ENCODE peak calls at places on chromosomes 1 and 21, in nine cellular contexts. W is stimulated activated CD4-positive, alpha-beta T cell treated with anti-CD3 and anti-CD28 coated beads, Interleukin-2, amount 100 ng/mL, for 4 hours; T is mucosa of descending colon; C is GM23248; P is kidney epithelial cell; K is amniotic stem cell; V is astrocyte; O is Calu3; R is Right ventricle myocardium inferior. Y is an unnamed sample.

GRCh38 chr1:162003061-162003824 is 20.4 kb downstream of the OLFML2B start:
- DNase-seq in V (peak; percentile 99), K (peak; percentile 77), R (no peak), W (no peak), T (peak; percentile 15), O (no peak), P (peak; percentile 94), C (peak; percentile 95), Y (no peak)

GRCh38 chr1:228837817-228838716 is 102.8 kb downstream of the RHOU start:
- DNase-seq in V (peak; percentile 94), K (peak; percentile 36), P (peak; percentile 94), C (peak; percentile 78), W (no peak), R (no peak), T (peak; percentile 81), O (peak; percentile 87), Y (no peak)

GRCh38 chr1:154998818-154999650 is 3.6 kb upstream of the ZBTB7B start:
- DNase-seq in T (peak; percentile 75), C (peak; percentile 81), W (peak; percentile 58), K (peak; percentile 21), V (no peak), O (peak; percentile 72), R (peak; percentile 86), P (no peak), Y (peak; percentile 58)

GRCh38 chr1:119475866-119476439 is 31.1 kb upstream of the HSD3B1 start:
- DNase-seq in C (peak; percentile 47), W (no peak), R (no peak), P (peak; percentile 23), T (peak; percentile 79), K (no peak), O (peak; percentile 67), V (no peak), Y (no peak)

GRCh38 chr1:51623025-51623424 is 6.1 kb downstream of the OSBPL9 start:
- DNase-seq in O (no peak), P (no peak), C (no peak), V (no peak), K (no peak), W (no peak), R (no peak), T (no peak), Y (no peak)

GRCh38 chr1:170932236-170932635 is 3.1 kb upstream of the MROH9 start:
- DNase-seq in T (no peak), O (no peak), C (no peak), K (no peak), W (no peak), R (no peak), P (no peak), V (no peak), Y (no peak)

GRCh38 chr1:209363112-209363511 is 220.4 kb upstream of the CAMK1G start:
- DNase-seq in K (no peak), T (peak; percentile 4), O (no peak), R (no peak), V (no peak), W (no peak), P (no peak), C (no peak), Y (no peak)

GRCh38 chr1:8962812-8963669 is 17.4 kb downstream of the CA6 start:
- DNase-seq in V (no peak), K (no peak), T (peak; percentile 70), P (no peak), R (no peak), O (peak; percentile 58), C (peak; percentile 75), W (no peak), Y (no peak)

GRCh38 chr1:31099283-31100063 is 34.0 kb upstream of the PUM1 start:
- DNase-seq in T (no peak), O (peak; percentile 55), V (no peak), P (no peak), R (no peak), K (no peak), C (no peak), W (no peak), Y (no peak)

GRCh38 chr1:228472655-228473054 is 14.5 kb upstream of the RNF187 start:
- DNase-seq in C (peak; percentile 39), K (no peak), R (no peak), O (no peak), W (no peak), V (peak; percentile 23), T (no peak), P (no peak), Y (no peak)

GRCh38 chr1:118077331-118078055 is 107.5 kb downstream of the SPAG17 start:
- DNase-seq in W (no peak), T (peak; percentile 44), P (no peak), K (no peak), O (peak; percentile 24), V (no peak), C (peak; percentile 73), R (no peak), Y (no peak)

GRCh38 chr1:101257500-101258325 is 20.9 kb downstream of the S1PR1 start:
- DNase-seq in C (no peak), R (no peak), O (no peak), V (no peak), W (no peak), T (peak; percentile 80), K (no peak), P (no peak), Y (no peak)

GRCh38 chr1:179588425-179589024 is 3.1 kb upstream of the TDRD5 start:
- DNase-seq in P (no peak), R (no peak), W (no peak), O (no peak), K (no peak), T (no peak), V (no peak), C (no peak), Y (no peak)

GRCh38 chr1:28915036-28915895 is 897 bp downstream of the EPB41 start:
- DNase-seq in W (no peak), K (no peak), R (no peak), O (peak; percentile 48), T (peak; percentile 52), P (no peak), V (peak; percentile 34), C (peak; percentile 24), Y (peak; percentile 40)

GRCh38 chr1:243497939-243498681 is 242.3 kb downstream of the SDCCAG8 start:
- DNase-seq in O (no peak), T (no peak), K (no peak), V (no peak), C (no peak), R (no peak), P (no peak), W (no peak), Y (no peak)

GRCh38 chr1:43530483-43531452 is at the start of gene PTPRF:
- DNase-seq in V (peak; percentile 26), P (no peak), T (peak; percentile 80), K (no peak), W (no peak), O (peak; percentile 83), R (peak; percentile 79), C (peak; percentile 66), Y (no peak)

GRCh38 chr1:79695133-79695532 is 688.6 kb upstream of the ADGRL4 start:
- DNase-seq in T (no peak), K (no peak), V (no peak), R (no peak), C (no peak), P (peak; percentile 41), W (no peak), O (no peak), Y (no peak)

GRCh38 chr1:193270996-193271395 is 84.6 kb upstream of the B3GALT2 start:
- DNase-seq in V (peak; percentile 97), P (no peak), O (no peak), T (no peak), W (no peak), K (no peak), C (peak; percentile 52), R (no peak), Y (no peak)

GRCh38 chr1:179823693-179824092 is 53.9 kb downstream of the TOR1AIP2 start:
- DNase-seq in P (no peak), O (no peak), V (no peak), W (no peak), R (no peak), C (no peak), K (no peak), T (no peak), Y (no peak)

GRCh38 chr1:52678961-52679897 is 18.9 kb downstream of the COA7 start:
- DNase-seq in R (no peak), C (no peak), T (no peak), K (no peak), W (no peak), P (no peak), V (no peak), O (no peak), Y (no peak)

GRCh38 chr1:22685675-22686074 is 25.0 kb upstream of the EPHB2 start:
- DNase-seq in R (no peak), P (no peak), W (no peak), O (no peak), C (peak; percentile 40), K (no peak), V (peak; percentile 55), T (no peak), Y (no peak)

GRCh38 chr21:34311561-34312330 is 52.1 kb upstream of the KCNE2 start:
- DNase-seq in O (no peak), P (no peak), W (no peak), V (no peak), C (no peak), K (no peak), R (no peak), T (no peak), Y (no peak)

GRCh38 chr1:26597629-26598039 is 68.1 kb downstream of the RPS6KA1 start:
- DNase-seq in C (peak; percentile 62), W (no peak), V (peak; percentile 39), T (no peak), O (peak; percentile 3), R (no peak), K (peak; percentile 13), P (no peak), Y (no peak)

GRCh38 chr1:236302941-236303340 is 21.2 kb upstream of the ERO1B start:
- DNase-seq in K (no peak), R (no peak), P (no peak), V (no peak), O (no peak), W (no peak), C (no peak), T (no peak), Y (no peak)

GRCh38 chr1:25799758-25800537 is at the start of gene SELENON:
- DNase-seq in R (peak; percentile 92), P (no peak), T (peak; percentile 56), O (peak; percentile 32), C (peak; percentile 66), V (peak; percentile 48), W (no peak), K (no peak), Y (no peak)

GRCh38 chr1:156700731-156701130 is 4.7 kb downstream of the CRABP2 start:
- DNase-seq in R (no peak), V (no peak), T (no peak), W (no peak), K (no peak), O (no peak), C (no peak), P (no peak), Y (no peak)

GRCh38 chr1:180720753-180721152 is 88.9 kb downstream of the XPR1 start:
- DNase-seq in C (no peak), V (no peak), K (no peak), W (no peak), P (no peak), T (no peak), R (no peak), O (no peak), Y (no peak)

GRCh38 chr1:183264132-183264531 is 78.1 kb downstream of the LAMC2 start:
- DNase-seq in W (no peak), V (no peak), O (no peak), K (no peak), T (no peak), R (no peak), C (no peak), P (no peak), Y (no peak)

GRCh38 chr1:164713446-164714204 is 154.6 kb downstream of the PBX1 start:
- DNase-seq in P (no peak), R (no peak), T (no peak), C (peak; percentile 49), W (no peak), V (no peak), K (no peak), O (no peak), Y (no peak)